ENCODE peak calls at places on chromosomes 13 and 19, in four cellular contexts. R, P, Z and O are unnamed samples.
A peak's percentile ranks its signal among the peaks of the same experiment; 100 is the strongest.

GRCh38 chr19:5133986-5134595 is 165.2 kb downstream of the KDM4B start:
- DNase-seq in Z (no peak), P (no peak), R (no peak), O (no peak)

GRCh38 chr13:43558942-43559341 is 227.8 kb downstream of the ENOX1 start:
- DNase-seq in R (no peak), Z (no peak), P (no peak), O (no peak)

GRCh38 chr13:113083022-113083373 is 22.6 kb upstream of the F7 start:
- DNase-seq in Z (no peak), P (no peak), R (no peak), O (no peak)

GRCh38 chr13:91142572-91142971 is 204.9 kb upstream of the MIR17HG start:
- DNase-seq in P (no peak), Z (no peak), R (no peak), O (no peak)

GRCh38 chr19:29875931-29876330 is 64.1 kb downstream of the CCNE1 start:
- DNase-seq in P (no peak), Z (no peak), R (no peak), O (no peak)

GRCh38 chr19:54218960-54219661 is 3.7 kb downstream of the LILRB3 start:
- DNase-seq in Z (no peak), R (no peak), P (no peak), O (peak; percentile 72)

GRCh38 chr13:93199856-93200255 is 26.8 kb upstream of the GPC6 start:
- DNase-seq in R (no peak), P (no peak), Z (no peak), O (no peak)

GRCh38 chr13:27283906-27284523 is 13.4 kb downstream of the RASL11A start:
- DNase-seq in Z (no peak), R (no peak), P (no peak), O (no peak)

GRCh38 chr13:45142440-45143345 is 22.4 kb downstream of the GTF2F2 start:
- DNase-seq in R (no peak), P (no peak), Z (no peak), O (no peak)

DNA sequence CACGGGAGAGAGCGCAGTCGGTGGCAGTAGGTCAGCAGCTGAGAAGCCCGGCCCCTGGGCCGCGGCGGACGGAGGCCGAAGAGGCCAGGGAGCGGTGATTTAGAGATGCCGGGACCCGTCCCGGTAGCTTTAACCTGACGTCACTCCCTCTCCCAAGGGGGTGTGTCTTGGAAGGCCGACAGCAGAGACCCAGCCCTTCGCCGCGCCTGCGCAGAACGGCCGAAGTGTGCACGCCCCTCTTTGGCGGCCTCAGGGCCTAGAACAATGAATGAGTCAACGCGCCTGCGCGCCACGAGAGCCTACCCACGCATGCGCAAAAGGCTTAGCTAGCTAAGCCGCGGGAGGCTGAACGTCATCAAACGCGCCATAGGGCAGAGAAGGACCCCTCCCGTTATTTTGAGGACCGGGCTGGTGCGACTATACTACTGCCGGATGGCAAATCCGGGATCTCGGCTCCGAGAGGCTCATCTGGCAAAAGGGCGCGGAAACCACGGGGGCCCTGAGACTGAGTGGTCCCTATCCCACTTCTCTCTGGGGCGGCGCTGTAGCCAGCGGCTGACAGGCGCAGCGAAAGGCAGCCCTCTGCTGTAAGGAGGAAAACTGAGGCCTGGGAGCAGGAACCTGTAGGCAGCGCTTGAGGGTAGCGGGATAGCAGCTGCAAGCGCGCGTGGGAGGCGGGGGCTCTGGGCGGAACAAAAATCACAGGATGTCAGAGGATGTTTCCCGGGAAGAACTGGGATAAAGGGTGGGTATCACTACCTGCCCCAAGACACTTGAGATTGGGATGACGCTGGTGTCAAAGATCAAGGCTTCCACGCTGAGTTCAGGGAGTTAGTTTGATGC is at the start of the genes IRGQ and ZNF576:
- DNase-seq in P (peak; percentile 100), Z (peak; percentile 99), R (peak; percentile 100), O (peak; percentile 100)
- TF ChIP-seq CTCF in P (no peak), Z (no peak), R (peak; percentile 43), O (no peak)

DNA sequence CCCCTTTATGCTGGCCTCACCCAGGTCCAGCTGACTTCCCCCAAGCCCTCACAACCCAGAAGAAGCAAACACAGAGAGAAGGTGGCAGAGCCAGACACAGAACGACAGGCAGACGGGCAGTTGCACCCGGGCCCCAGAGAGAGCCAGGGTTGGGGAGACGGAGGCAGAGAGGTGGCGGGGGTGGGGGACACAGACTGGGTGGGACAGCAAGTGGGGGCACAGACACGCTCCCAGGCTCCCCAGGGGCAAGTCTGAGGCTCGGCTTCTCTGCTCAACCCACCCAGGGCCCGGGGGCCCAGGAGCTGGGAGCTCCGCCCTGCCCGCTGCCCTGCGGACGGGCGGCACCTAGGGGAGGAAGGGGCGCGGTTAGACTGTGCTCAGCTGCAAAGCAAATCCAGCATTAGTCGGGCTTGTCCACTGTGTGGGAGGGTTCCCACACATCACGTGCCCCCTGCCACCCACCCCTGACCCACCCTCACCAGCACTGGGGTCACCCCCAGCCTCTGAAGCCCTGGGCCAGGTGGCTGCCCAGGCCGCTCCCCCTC is 31.3 kb upstream of the ASF1B start:
- DNase-seq in P (peak; percentile 42), Z (no peak), R (no peak), O (no peak)
- H3K27ac ChIP-seq in P (peak overlapping the region; percentile 53), Z (no peak overlapping the region), R (peak overlapping the region; percentile 8), O (peak overlapping the region; percentile 41)

GRCh38 chr13:50518131-50518530 is 325.4 kb downstream of the DLEU7 start:
- DNase-seq in Z (no peak), P (no peak), R (no peak), O (no peak)
- TF ChIP-seq CTCF in Z (no peak), P (no peak), R (no peak), O (no peak)

DNA sequence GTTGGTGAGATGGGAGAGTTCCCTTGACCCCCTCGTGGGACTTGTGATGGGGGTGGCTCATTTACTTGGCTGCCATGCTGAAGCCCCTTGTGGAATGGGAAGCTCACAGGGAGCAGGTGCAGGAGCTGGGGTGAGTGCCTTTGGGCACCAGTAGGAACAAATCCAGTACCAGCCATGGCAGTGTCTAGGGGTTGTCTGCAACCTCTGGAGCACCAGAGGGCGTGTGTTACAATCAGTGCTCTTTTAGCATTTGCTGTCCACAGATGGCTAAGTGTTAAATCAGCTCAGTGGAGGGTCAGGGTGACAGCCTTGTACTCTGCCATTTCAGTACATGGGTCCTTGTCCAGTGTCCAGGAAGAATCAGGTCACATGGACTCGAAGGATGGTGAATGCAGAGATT is 75.6 kb downstream of the ATP8A2 start:
- DNase-seq in R (no peak), Z (no peak), P (no peak), O (no peak)
- H3K27ac ChIP-seq in R (no peak overlapping the region), Z (no peak overlapping the region), P (no peak overlapping the region), O (no peak overlapping the region)